ENCODE peak calls at places on chromosome 3, in four cellular contexts. U, C, K and X are unnamed samples.

GRCh38 chr3:192422321-192422997 is 304.9 kb downstream of the FGF12 start:
- DNase-seq in K (no peak), C (no peak), U (no peak), X (no peak)

GRCh38 chr3:6860911-6861330 is at the start of gene GRM7:
- DNase-seq in U (peak; percentile 47), C (no peak), K (peak; percentile 64), X (no peak)

GRCh38 chr3:158794936-158795518 is 6.8 kb upstream of the MFSD1 start:
- DNase-seq in U (no peak), C (no peak), K (no peak), X (no peak)

GRCh38 chr3:47250309-47251060 is 32.1 kb downstream of the KIF9 start:
- DNase-seq in K (no peak), U (peak; percentile 44), C (no peak), X (peak; percentile 30)

GRCh38 chr3:46566040-46566631 is at the start of gene LRRC2:
- DNase-seq in C (no peak), U (peak; percentile 62), K (no peak), X (no peak)

GRCh38 chr3:114299421-114299820 is 5.6 kb downstream of the TIGIT start:
- DNase-seq in C (no peak), K (no peak), U (peak; percentile 40), X (no peak)

GRCh38 chr3:73508330-73508954 is 116.3 kb downstream of the PDZRN3 start:
- DNase-seq in U (peak; percentile 54), C (no peak), K (peak; percentile 21), X (no peak)

GRCh38 chr3:39960515-39961403 is 151.3 kb downstream of the MYRIP start:
- DNase-seq in K (no peak), U (no peak), C (no peak), X (no peak)

GRCh38 chr3:69872783-69873378 is 126.7 kb upstream of the SAMMSON start:
- DNase-seq in U (no peak), K (no peak), C (no peak), X (no peak)

GRCh38 chr3:45603226-45603625 is 8.7 kb downstream of the LIMD1 start:
- DNase-seq in C (no peak), K (no peak), U (no peak), X (no peak)

GRCh38 chr3:162719684-162720341 is 1223.2 kb downstream of the OTOL1 start:
- DNase-seq in U (no peak), C (no peak), K (no peak), X (no peak)

GRCh38 chr3:58177747-58178527 is 32.8 kb downstream of the DNASE1L3 start:
- DNase-seq in K (peak; percentile 87), U (peak; percentile 97), C (peak; percentile 69), X (peak; percentile 50)